ENCODE peak calls at places on chromosomes 5 and 9, in seven cellular contexts. Z is astrocyte, K is nucleus accumbens, N is foreskin fibroblast, W is AML-193, L is T-helper 1 cell, M is skeletal muscle cell. Q is an unnamed sample.

GRCh38 chr9:78441396-78441795 is 144.5 kb downstream of the PSAT1 start:
- DNase-seq in Z (no peak), K (no peak), N (no peak), W (no peak), L (no peak), M (peak), Q (no peak)

GRCh38 chr5:82408033-82408432 is 129.9 kb upstream of the RPS23 start:
- DNase-seq in Z (no peak), K (no peak), N (no peak), W (no peak), L (no peak), M (no peak), Q (no peak)

GRCh38 chr5:140175367-140176027 is 509 bp downstream of the CYSTM1 start:
- DNase-seq in Z (peak), K (no peak), N (peak), W (no peak), L (peak), M (peak), Q (no peak)

GRCh38 chr9:38017149-38017884 is 51.7 kb downstream of the SHB start:
- DNase-seq in Z (peak), K (peak), N (peak), W (no peak), L (no peak), M (no peak), Q (no peak)

GRCh38 chr5:56851258-56851941 is 36.1 kb downstream of the MAP3K1 start:
- DNase-seq in Z (no peak), K (no peak), N (peak), W (no peak), L (no peak), M (peak), Q (no peak)

GRCh38 chr5:90809695-90810094 is 251.1 kb downstream of the ADGRV1 start:
- DNase-seq in Z (no peak), K (no peak), N (peak), W (no peak), L (no peak), M (no peak), Q (no peak)

GRCh38 chr5:123813251-123813650 is 301.3 kb downstream of the CSNK1G3 start:
- DNase-seq in Z (peak), K (no peak), N (peak), W (no peak), L (no peak), M (no peak), Q (no peak)

GRCh38 chr5:9042241-9042640 is 503.6 kb downstream of the SEMA5A start:
- DNase-seq in Z (no peak), K (no peak), N (peak), W (no peak), L (no peak), M (no peak), Q (no peak)

GRCh38 chr9:14341437-14342133 is 27.6 kb upstream of the NFIB start:
- DNase-seq in Z (no peak), K (no peak), N (no peak), W (no peak), L (no peak), M (no peak), Q (no peak)

GRCh38 chr9:99303177-99303576 is 81.1 kb downstream of the SEC61B start:
- DNase-seq in Z (no peak), K (no peak), N (no peak), W (no peak), L (no peak), M (no peak), Q (no peak)

GRCh38 chr5:111584651-111585050 is 72.3 kb upstream of the STARD4 start:
- DNase-seq in Z (peak), K (no peak), N (peak), W (peak), L (no peak), M (no peak), Q (no peak)

GRCh38 chr5:119355244-119355635 is 579 bp upstream of the TNFAIP8 start:
- DNase-seq in Z (no peak), K (no peak), N (no peak), W (no peak), L (no peak), M (no peak), Q (no peak)

GRCh38 chr5:65818592-65818991 is 96.6 kb downstream of the NLN start:
- DNase-seq in Z (no peak), K (peak), N (no peak), W (no peak), L (no peak), M (no peak), Q (no peak)

GRCh38 chr5:160289356-160289651 is 23.1 kb downstream of the CCNJL start:
- DNase-seq in Z (no peak), K (no peak), N (no peak), W (no peak), L (no peak), M (no peak), Q (no peak)

GRCh38 chr5:157801-158200 is 33.5 kb upstream of the LRRC14B start:
- DNase-seq in Z (no peak), K (no peak), N (no peak), W (no peak), L (no peak), M (no peak), Q (no peak)

GRCh38 chr5:103744159-103744558 is 181.6 kb upstream of the NUDT12 start:
- DNase-seq in Z (peak), K (no peak), N (peak), W (no peak), L (no peak), M (peak), Q (peak)

GRCh38 chr5:124648902-124649467 is 97.5 kb downstream of the ZNF608 start:
- DNase-seq in Z (no peak), K (no peak), N (no peak), W (no peak), L (no peak), M (no peak), Q (no peak)

GRCh38 chr9:115808108-115808507 is 345.5 kb upstream of the PAPPA start:
- DNase-seq in Z (peak), K (no peak), N (no peak), W (no peak), L (no peak), M (peak), Q (no peak)

GRCh38 chr9:96020822-96021615 is 145.5 kb downstream of the ERCC6L2 start:
- DNase-seq in Z (no peak), K (no peak), N (peak), W (no peak), L (peak), M (no peak), Q (no peak)

GRCh38 chr5:11709021-11709420 is 195.2 kb downstream of the CTNND2 start:
- DNase-seq in Z (no peak), K (no peak), N (no peak), W (no peak), L (no peak), M (no peak), Q (no peak)

GRCh38 chr5:131196331-131196730 is 25.6 kb downstream of the LYRM7 start:
- DNase-seq in Z (no peak), K (no peak), N (peak), W (no peak), L (no peak), M (no peak), Q (no peak)